ENCODE peak calls at places on chromosomes 2 and 18, in ten cellular contexts. One of them, this sample, is unnamed.

GRCh38 chr2:7819316-7819715 is 862.5 kb upstream of the ID2 start:
- DNase-seq in head of caudate nucleus: no peak
- DNase-seq in stomach: no peak
- DNase-seq in pons: no peak
- DNase-seq in NCI-H1105 treated with DMSO at 0.1 percent for 48 hours: no peak
- DNase-seq in EL: peak
- DNase-seq in activated naive CD4-positive, alpha-beta T cell: no peak
- DNase-seq in LoVo: no peak
- DNase-seq in GM12865: no peak
- DNase-seq in ovary: no peak
- DNase-seq in this sample: no peak

GRCh38 chr18:32742620-32743019 is 30.2 kb downstream of the KLHL14 start:
- DNase-seq in pons: no peak
- DNase-seq in head of caudate nucleus: no peak
- DNase-seq in NCI-H1105 treated with DMSO at 0.1 percent for 48 hours: no peak
- DNase-seq in EL: no peak
- DNase-seq in stomach: no peak
- DNase-seq in activated naive CD4-positive, alpha-beta T cell: no peak
- DNase-seq in LoVo: no peak
- DNase-seq in GM12865: no peak
- DNase-seq in ovary: no peak
- DNase-seq in this sample: no peak

GRCh38 chr2:96359310-96359709 is 23.7 kb downstream of the NCAPH start:
- DNase-seq in stomach: no peak
- DNase-seq in head of caudate nucleus: peak
- DNase-seq in GM12865: peak
- DNase-seq in pons: peak
- DNase-seq in ovary: no peak
- DNase-seq in activated naive CD4-positive, alpha-beta T cell: no peak
- DNase-seq in EL: no peak
- DNase-seq in LoVo: no peak
- DNase-seq in NCI-H1105 treated with DMSO at 0.1 percent for 48 hours: peak
- DNase-seq in this sample: peak

GRCh38 chr2:68251187-68251854 is 1.0 kb downstream of the PPP3R1 start:
- DNase-seq in pons: peak
- DNase-seq in NCI-H1105 treated with DMSO at 0.1 percent for 48 hours: peak
- DNase-seq in activated naive CD4-positive, alpha-beta T cell: peak
- DNase-seq in LoVo: peak
- DNase-seq in ovary: peak
- DNase-seq in stomach: peak
- DNase-seq in head of caudate nucleus: peak
- DNase-seq in GM12865: peak
- DNase-seq in EL: peak
- DNase-seq in this sample: peak

GRCh38 chr2:137249463-137249862 is 484.1 kb downstream of the THSD7B start:
- DNase-seq in GM12865: no peak
- DNase-seq in pons: no peak
- DNase-seq in stomach: no peak
- DNase-seq in EL: no peak
- DNase-seq in NCI-H1105 treated with DMSO at 0.1 percent for 48 hours: no peak
- DNase-seq in activated naive CD4-positive, alpha-beta T cell: no peak
- DNase-seq in head of caudate nucleus: no peak
- DNase-seq in ovary: no peak
- DNase-seq in LoVo: no peak
- DNase-seq in this sample: no peak

GRCh38 chr2:129903586-129904425 is 75.7 kb upstream of the RAB6C start:
- DNase-seq in GM12865: no peak
- DNase-seq in pons: peak
- DNase-seq in activated naive CD4-positive, alpha-beta T cell: no peak
- DNase-seq in stomach: peak
- DNase-seq in EL: no peak
- DNase-seq in head of caudate nucleus: peak
- DNase-seq in NCI-H1105 treated with DMSO at 0.1 percent for 48 hours: no peak
- DNase-seq in ovary: no peak
- DNase-seq in LoVo: no peak
- DNase-seq in this sample: peak

GRCh38 chr2:200756618-200757321 is 54.9 kb upstream of the BZW1 start:
- DNase-seq in NCI-H1105 treated with DMSO at 0.1 percent for 48 hours: no peak
- DNase-seq in LoVo: peak
- DNase-seq in EL: peak
- DNase-seq in ovary: no peak
- DNase-seq in GM12865: no peak
- DNase-seq in activated naive CD4-positive, alpha-beta T cell: no peak
- DNase-seq in head of caudate nucleus: no peak
- DNase-seq in stomach: no peak
- DNase-seq in pons: no peak
- DNase-seq in this sample: no peak

GRCh38 chr2:190334479-190335224 is 8.7 kb upstream of the INPP1 start:
- DNase-seq in head of caudate nucleus: no peak
- DNase-seq in ovary: no peak
- DNase-seq in EL: no peak
- DNase-seq in LoVo: peak
- DNase-seq in stomach: no peak
- DNase-seq in pons: no peak
- DNase-seq in activated naive CD4-positive, alpha-beta T cell: no peak
- DNase-seq in GM12865: no peak
- DNase-seq in NCI-H1105 treated with DMSO at 0.1 percent for 48 hours: no peak
- DNase-seq in this sample: no peak

GRCh38 chr2:133365117-133365516 is 203.1 kb downstream of the NCKAP5 start:
- DNase-seq in head of caudate nucleus: no peak
- DNase-seq in ovary: no peak
- DNase-seq in LoVo: no peak
- DNase-seq in NCI-H1105 treated with DMSO at 0.1 percent for 48 hours: no peak
- DNase-seq in stomach: no peak
- DNase-seq in pons: no peak
- DNase-seq in GM12865: no peak
- DNase-seq in EL: no peak
- DNase-seq in activated naive CD4-positive, alpha-beta T cell: no peak
- DNase-seq in this sample: no peak

GRCh38 chr2:102181919-102182635 is 4.7 kb upstream of the IL1RL2 start:
- DNase-seq in EL: no peak
- DNase-seq in activated naive CD4-positive, alpha-beta T cell: no peak
- DNase-seq in pons: no peak
- DNase-seq in NCI-H1105 treated with DMSO at 0.1 percent for 48 hours: no peak
- DNase-seq in stomach: no peak
- DNase-seq in head of caudate nucleus: no peak
- DNase-seq in LoVo: no peak
- DNase-seq in GM12865: no peak
- DNase-seq in ovary: no peak
- DNase-seq in this sample: peak

GRCh38 chr2:207042155-207042554 is 102.8 kb downstream of the CPO start:
- DNase-seq in GM12865: no peak
- DNase-seq in activated naive CD4-positive, alpha-beta T cell: no peak
- DNase-seq in pons: peak
- DNase-seq in stomach: no peak
- DNase-seq in EL: no peak
- DNase-seq in LoVo: no peak
- DNase-seq in NCI-H1105 treated with DMSO at 0.1 percent for 48 hours: no peak
- DNase-seq in ovary: no peak
- DNase-seq in head of caudate nucleus: no peak
- DNase-seq in this sample: peak

GRCh38 chr2:66127656-66128055 is 307.3 kb upstream of the MEIS1 start:
- DNase-seq in GM12865: no peak
- DNase-seq in LoVo: no peak
- DNase-seq in ovary: no peak
- DNase-seq in pons: no peak
- DNase-seq in stomach: no peak
- DNase-seq in activated naive CD4-positive, alpha-beta T cell: no peak
- DNase-seq in EL: no peak
- DNase-seq in NCI-H1105 treated with DMSO at 0.1 percent for 48 hours: no peak
- DNase-seq in head of caudate nucleus: no peak
- DNase-seq in this sample: no peak

GRCh38 chr18:24497052-24497754 is 36.8 kb downstream of the HRH4 start:
- DNase-seq in head of caudate nucleus: no peak
- DNase-seq in activated naive CD4-positive, alpha-beta T cell: no peak
- DNase-seq in EL: peak
- DNase-seq in GM12865: no peak
- DNase-seq in pons: peak
- DNase-seq in stomach: no peak
- DNase-seq in LoVo: no peak
- DNase-seq in NCI-H1105 treated with DMSO at 0.1 percent for 48 hours: no peak
- DNase-seq in ovary: no peak
- DNase-seq in this sample: no peak

GRCh38 chr2:178397002-178397605 is 53.9 kb downstream of the PRKRA start:
- DNase-seq in NCI-H1105 treated with DMSO at 0.1 percent for 48 hours: peak
- DNase-seq in LoVo: peak
- DNase-seq in GM12865: peak
- DNase-seq in stomach: no peak
- DNase-seq in head of caudate nucleus: no peak
- DNase-seq in activated naive CD4-positive, alpha-beta T cell: no peak
- DNase-seq in ovary: no peak
- DNase-seq in EL: peak
- DNase-seq in pons: peak
- DNase-seq in this sample: peak

GRCh38 chr2:168583710-168584521 is 127.8 kb downstream of the CERS6 start:
- DNase-seq in GM12865: peak
- DNase-seq in activated naive CD4-positive, alpha-beta T cell: no peak
- DNase-seq in head of caudate nucleus: no peak
- DNase-seq in ovary: no peak
- DNase-seq in NCI-H1105 treated with DMSO at 0.1 percent for 48 hours: peak
- DNase-seq in pons: no peak
- DNase-seq in LoVo: peak
- DNase-seq in stomach: no peak
- DNase-seq in EL: peak
- DNase-seq in this sample: no peak

GRCh38 chr2:100173907-100174525 is 31.6 kb upstream of the AFF3 start:
- DNase-seq in NCI-H1105 treated with DMSO at 0.1 percent for 48 hours: no peak
- DNase-seq in head of caudate nucleus: no peak
- DNase-seq in LoVo: no peak
- DNase-seq in pons: no peak
- DNase-seq in EL: no peak
- DNase-seq in activated naive CD4-positive, alpha-beta T cell: no peak
- DNase-seq in GM12865: no peak
- DNase-seq in ovary: no peak
- DNase-seq in stomach: no peak
- DNase-seq in this sample: no peak

GRCh38 chr18:12452801-12453200 is 45.1 kb downstream of the PRELID3A start:
- DNase-seq in pons: no peak
- DNase-seq in NCI-H1105 treated with DMSO at 0.1 percent for 48 hours: no peak
- DNase-seq in LoVo: no peak
- DNase-seq in stomach: no peak
- DNase-seq in GM12865: no peak
- DNase-seq in ovary: no peak
- DNase-seq in EL: no peak
- DNase-seq in head of caudate nucleus: no peak
- DNase-seq in activated naive CD4-positive, alpha-beta T cell: no peak
- DNase-seq in this sample: no peak

GRCh38 chr2:166068981-166069380 is 58.8 kb downstream of the SCN1A start:
- DNase-seq in NCI-H1105 treated with DMSO at 0.1 percent for 48 hours: no peak
- DNase-seq in EL: no peak
- DNase-seq in activated naive CD4-positive, alpha-beta T cell: no peak
- DNase-seq in GM12865: no peak
- DNase-seq in ovary: no peak
- DNase-seq in pons: no peak
- DNase-seq in LoVo: no peak
- DNase-seq in stomach: no peak
- DNase-seq in head of caudate nucleus: no peak
- DNase-seq in this sample: no peak

GRCh38 chr2:223613017-223613950 is 11.1 kb upstream of the SCG2 start:
- DNase-seq in pons: peak
- DNase-seq in activated naive CD4-positive, alpha-beta T cell: no peak
- DNase-seq in LoVo: peak
- DNase-seq in stomach: peak
- DNase-seq in EL: peak
- DNase-seq in head of caudate nucleus: peak
- DNase-seq in ovary: peak
- DNase-seq in NCI-H1105 treated with DMSO at 0.1 percent for 48 hours: peak
- DNase-seq in GM12865: no peak
- DNase-seq in this sample: peak

GRCh38 chr2:121898483-121898882 is 143.0 kb downstream of the TSN start:
- DNase-seq in NCI-H1105 treated with DMSO at 0.1 percent for 48 hours: no peak
- DNase-seq in LoVo: no peak
- DNase-seq in ovary: no peak
- DNase-seq in pons: no peak
- DNase-seq in GM12865: peak
- DNase-seq in head of caudate nucleus: no peak
- DNase-seq in stomach: no peak
- DNase-seq in activated naive CD4-positive, alpha-beta T cell: no peak
- DNase-seq in EL: peak
- DNase-seq in this sample: no peak

GRCh38 chr2:17208511-17208910 is 309.7 kb downstream of the RAD51AP2 start:
- DNase-seq in EL: no peak
- DNase-seq in stomach: no peak
- DNase-seq in ovary: no peak
- DNase-seq in LoVo: no peak
- DNase-seq in GM12865: no peak
- DNase-seq in pons: no peak
- DNase-seq in NCI-H1105 treated with DMSO at 0.1 percent for 48 hours: no peak
- DNase-seq in activated naive CD4-positive, alpha-beta T cell: no peak
- DNase-seq in head of caudate nucleus: no peak
- DNase-seq in this sample: no peak

GRCh38 chr2:136117391-136117841 is 533 bp downstream of the CXCR4 start:
- DNase-seq in LoVo: no peak
- DNase-seq in head of caudate nucleus: peak
- DNase-seq in EL: peak
- DNase-seq in stomach: peak
- DNase-seq in ovary: no peak
- DNase-seq in NCI-H1105 treated with DMSO at 0.1 percent for 48 hours: peak
- DNase-seq in pons: peak
- DNase-seq in GM12865: peak
- DNase-seq in activated naive CD4-positive, alpha-beta T cell: no peak
- DNase-seq in this sample: peak

GRCh38 chr18:78696698-78697435 is 282.8 kb upstream of the SALL3 start:
- DNase-seq in activated naive CD4-positive, alpha-beta T cell: no peak
- DNase-seq in GM12865: no peak
- DNase-seq in NCI-H1105 treated with DMSO at 0.1 percent for 48 hours: no peak
- DNase-seq in ovary: no peak
- DNase-seq in pons: no peak
- DNase-seq in EL: no peak
- DNase-seq in head of caudate nucleus: peak
- DNase-seq in stomach: no peak
- DNase-seq in LoVo: no peak
- DNase-seq in this sample: no peak

GRCh38 chr2:85255456-85255812 is 72.4 kb downstream of the TGOLN2 start:
- DNase-seq in activated naive CD4-positive, alpha-beta T cell: no peak
- DNase-seq in GM12865: no peak
- DNase-seq in pons: no peak
- DNase-seq in stomach: no peak
- DNase-seq in EL: no peak
- DNase-seq in ovary: no peak
- DNase-seq in LoVo: no peak
- DNase-seq in head of caudate nucleus: no peak
- DNase-seq in NCI-H1105 treated with DMSO at 0.1 percent for 48 hours: no peak
- DNase-seq in this sample: no peak

GRCh38 chr2:120480903-120481445 is 135.0 kb downstream of the INHBB start:
- DNase-seq in activated naive CD4-positive, alpha-beta T cell: no peak
- DNase-seq in EL: no peak
- DNase-seq in GM12865: no peak
- DNase-seq in LoVo: no peak
- DNase-seq in stomach: no peak
- DNase-seq in ovary: no peak
- DNase-seq in head of caudate nucleus: no peak
- DNase-seq in pons: no peak
- DNase-seq in NCI-H1105 treated with DMSO at 0.1 percent for 48 hours: no peak
- DNase-seq in this sample: no peak

GRCh38 chr18:25113081-25113480 is 238.9 kb downstream of the ZNF521 start:
- DNase-seq in activated naive CD4-positive, alpha-beta T cell: no peak
- DNase-seq in EL: no peak
- DNase-seq in NCI-H1105 treated with DMSO at 0.1 percent for 48 hours: no peak
- DNase-seq in ovary: no peak
- DNase-seq in GM12865: no peak
- DNase-seq in pons: no peak
- DNase-seq in head of caudate nucleus: no peak
- DNase-seq in stomach: no peak
- DNase-seq in LoVo: no peak
- DNase-seq in this sample: no peak